ENCODE peak calls at places on chromosome 14, in six cellular contexts. N is H9, C is IMR-90, G is H1, V is neuronal stem cell, T is mesenchymal stem cell. H is an unnamed sample.

GRCh38 chr14:53764846-53765245 is 191.8 kb downstream of the BMP4 start:
- DNase-seq in N (no peak), C (no peak), G (no peak), T (no peak), V (no peak), H (no peak)

GRCh38 chr14:36198378-36198777 is 21.9 kb upstream of the PTCSC3 start:
- DNase-seq in G (no peak), V (no peak), N (no peak), T (no peak), C (no peak), H (no peak)

GRCh38 chr14:77125275-77126073 is 16.1 kb downstream of the ZDHHC22 start:
- DNase-seq in C (no peak), V (no peak), N (peak), G (no peak), T (no peak), H (peak)

GRCh38 chr14:89960895-89961294 is 5.2 kb downstream of the TDP1 start:
- DNase-seq in T (no peak), C (no peak), V (no peak), G (no peak), N (no peak), H (no peak)

GRCh38 chr14:101025656-101026055 is 122.1 kb upstream of the RTL1 start:
- DNase-seq in T (no peak), C (no peak), N (no peak), V (no peak), G (no peak), H (no peak)

GRCh38 chr14:34488528-34488927 is 26.5 kb upstream of the SPTSSA start:
- DNase-seq in T (no peak), G (no peak), N (no peak), V (no peak), C (no peak), H (no peak)

GRCh38 chr14:25953532-25954144 is 644.2 kb downstream of the NOVA1 start:
- DNase-seq in T (peak), V (no peak), G (no peak), C (no peak), N (no peak), H (no peak)

GRCh38 chr14:81946808-81947798 is 413.4 kb upstream of the SEL1L start:
- DNase-seq in T (no peak), V (no peak), N (no peak), G (no peak), C (no peak), H (peak)

GRCh38 chr14:34888186-34888585 is 13.0 kb upstream of the BAZ1A start:
- DNase-seq in C (no peak), G (no peak), T (no peak), V (no peak), N (no peak), H (no peak)

GRCh38 chr14:89163237-89163636 is 253.8 kb downstream of the FOXN3 start:
- DNase-seq in T (no peak), V (no peak), N (no peak), C (no peak), G (no peak), H (no peak)

GRCh38 chr14:55430024-55430690 is 10.3 kb downstream of the TBPL2 start:
- DNase-seq in V (no peak), G (no peak), N (no peak), T (peak), C (peak), H (peak)

GRCh38 chr14:36418937-36419336 is 98.5 kb upstream of the MBIP start:
- DNase-seq in C (no peak), N (no peak), V (no peak), G (no peak), T (no peak), H (no peak)

GRCh38 chr14:101496779-101497420 is 64.4 kb upstream of the DIO3 start:
- DNase-seq in V (peak), C (no peak), G (no peak), N (peak), T (no peak), H (peak)

GRCh38 chr14:55500219-55500701 is 59.8 kb upstream of the TBPL2 start:
- DNase-seq in T (no peak), V (no peak), G (no peak), N (peak), C (no peak), H (no peak)

GRCh38 chr14:44803239-44803905 is 158.4 kb downstream of the KLHL28 start:
- DNase-seq in C (peak), V (peak), T (peak), G (no peak), N (no peak), H (peak)

GRCh38 chr14:91866061-91866460 is 1.3 kb downstream of the TC2N start:
- DNase-seq in V (no peak), N (no peak), G (no peak), T (peak), C (no peak), H (no peak)

GRCh38 chr14:78253986-78254385 is 83.8 kb downstream of the NRXN3 start:
- DNase-seq in C (peak), N (no peak), G (no peak), V (no peak), T (no peak), H (no peak)

DNA sequence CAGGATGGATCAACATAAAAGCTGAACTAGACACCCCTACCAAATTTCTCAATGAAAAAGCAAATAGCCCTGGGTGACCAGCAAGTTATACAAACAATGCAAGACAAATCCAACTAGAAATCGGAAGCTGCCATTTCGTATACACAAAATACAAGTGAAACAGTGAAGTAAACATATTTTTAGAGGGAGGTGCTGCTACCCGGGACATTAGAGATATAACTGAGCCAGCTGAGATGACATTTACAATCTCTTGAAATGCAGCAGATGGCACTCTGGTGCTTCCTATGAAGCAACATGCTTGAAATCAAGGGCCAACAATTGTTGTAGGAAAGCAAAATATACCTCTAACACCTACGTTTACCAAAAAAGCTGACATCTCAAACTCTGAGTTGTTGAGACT is 25.5 kb downstream of the BDKRB1 start:
- DNase-seq in V (no peak), G (no peak), N (no peak), C (peak), T (no peak), H (no peak)
- H2BK5ac ChIP-seq in V (no peak), G (no peak), N (no peak), C (no peak), T (peak), H (no peak)

GRCh38 chr14:33454022-33454645 is 496.7 kb downstream of the EGLN3 start:
- DNase-seq in T (no peak), N (no peak), C (no peak), V (no peak), G (no peak), H (no peak)
- H2BK5ac ChIP-seq in T (no peak), N (no peak), C (no peak), V (no peak), G (no peak), H (no peak)

GRCh38 chr14:72888636-72889201 is 5.2 kb downstream of the DPF3 start:
- DNase-seq in C (peak), V (no peak), T (peak), G (no peak), N (no peak), H (no peak)
- H2BK5ac ChIP-seq in C (no peak), V (no peak), T (peak), G (no peak), N (no peak), H (no peak)

DNA sequence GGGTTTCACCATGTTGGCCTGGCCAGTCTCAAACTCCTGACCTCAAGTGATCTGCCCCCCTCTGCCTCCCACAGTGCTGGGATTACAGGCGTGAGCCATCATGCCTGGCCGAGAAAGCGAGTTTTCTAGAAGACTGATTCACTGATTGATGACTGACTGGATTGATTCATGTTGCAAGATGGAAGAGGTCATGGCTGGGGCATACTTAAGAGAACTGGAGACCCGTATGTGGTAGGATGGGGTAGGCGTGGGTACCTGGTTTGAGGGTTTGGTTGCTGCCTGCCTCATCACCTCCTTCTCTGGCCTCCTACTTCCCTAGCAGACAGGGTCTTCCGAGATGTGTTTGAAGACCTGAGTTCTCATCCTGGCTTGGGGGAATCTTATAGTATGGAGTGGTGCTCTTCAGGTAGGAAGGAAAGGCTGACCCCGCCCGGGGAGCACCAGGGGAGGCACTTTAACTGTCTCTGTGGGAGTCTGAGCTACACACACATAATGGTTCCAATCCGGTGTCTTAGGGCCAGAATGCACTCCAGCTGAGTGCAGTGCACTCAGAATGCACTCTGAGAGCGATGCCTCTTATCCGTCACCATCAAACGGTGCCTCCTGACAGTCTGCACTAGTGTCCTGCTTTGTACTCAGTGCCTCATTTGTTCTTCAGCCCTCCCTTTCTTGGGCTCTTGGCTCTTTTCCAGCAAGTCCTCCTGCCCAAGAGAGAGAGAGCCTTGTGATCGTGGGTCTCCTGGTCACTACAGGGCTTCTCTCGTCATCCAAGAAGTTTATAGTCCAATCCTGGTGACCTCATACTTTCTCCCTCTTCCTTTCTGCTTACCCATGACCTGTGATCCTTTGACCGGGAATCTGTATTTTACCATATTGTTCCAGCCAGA is 19.7 kb downstream of the PLEKHG3 start:
- DNase-seq in T (peak), C (no peak), N (no peak), V (no peak), G (no peak), H (peak)
- H2BK5ac ChIP-seq in T (no peak), C (no peak), N (no peak), V (no peak), G (no peak), H (no peak)

DNA sequence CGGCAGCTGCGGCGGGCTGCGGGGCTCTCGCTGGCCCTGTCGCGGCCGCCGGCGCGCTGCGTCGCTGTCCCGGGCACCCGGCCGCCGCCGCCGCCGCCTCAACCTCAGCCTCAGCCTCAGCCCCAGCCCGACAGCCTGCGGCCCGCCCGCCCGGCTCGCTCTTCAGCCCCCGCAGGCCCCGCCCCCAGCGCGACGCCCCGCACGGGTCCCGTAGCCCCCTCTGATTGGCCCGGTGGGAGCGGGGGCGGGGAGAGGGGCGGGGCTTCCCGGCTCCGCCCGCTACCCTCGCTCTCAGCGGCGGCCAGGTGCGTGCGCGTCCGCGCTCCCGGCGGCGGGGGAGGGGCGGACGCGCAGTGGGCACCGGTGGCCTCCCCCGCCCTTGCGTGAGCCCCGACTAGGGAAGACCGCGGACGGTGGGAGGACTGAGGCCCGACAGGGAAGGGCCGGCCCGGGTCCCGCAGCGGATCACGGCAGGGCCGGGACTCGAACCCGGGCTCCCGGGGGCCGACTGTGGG is at the start of gene PPP1R13B:
- DNase-seq in V (peak), N (peak), T (peak), C (peak), G (no peak), H (peak)
- H2BK5ac ChIP-seq in V (peak), N (no peak), T (peak), C (no peak), G (no peak), H (no peak)

H was measured in mesendoderm.